ENCODE peak calls at places on chromosomes 16 and 17, in seven cellular contexts. R is OCI-LY7, L is SK-N-SH, A is GM23248, P is MM.1S, B is PC-3, U is hepatocyte. H is an unnamed sample.

GRCh38 chr17:14334261-14334860 is 33.5 kb downstream of the HS3ST3B1 start:
- DNase-seq in P (no peak), L (no peak), R (no peak), B (no peak), A (peak; percentile 35), U (no peak), H (no peak)

GRCh38 chr17:9893606-9894005 is 11.5 kb downstream of the RCVRN start:
- DNase-seq in P (no peak), L (no peak), A (peak; percentile 47), R (no peak), B (peak; percentile 44), U (no peak), H (no peak)

GRCh38 chr16:72085002-72085401 is 8.4 kb downstream of the TXNL4B start:
- DNase-seq in U (no peak), P (no peak), A (no peak), L (no peak), B (no peak), R (no peak), H (no peak)

GRCh38 chr17:77140878-77141767 is at the start of gene SEC14L1:
- DNase-seq in R (peak; percentile 82), B (peak; percentile 66), L (peak; percentile 89), A (peak; percentile 77), U (peak; percentile 66), P (peak; percentile 66), H (peak; percentile 79)

GRCh38 chr16:85913141-85913601 is 14.2 kb downstream of the IRF8 start:
- DNase-seq in P (no peak), L (no peak), R (no peak), B (no peak), U (no peak), A (no peak), H (peak; percentile 21)

GRCh38 chr16:81601008-81601428 is 156.4 kb downstream of the CMIP start:
- DNase-seq in R (no peak), A (peak; percentile 81), P (no peak), U (peak; percentile 46), B (peak; percentile 60), L (peak; percentile 49), H (no peak)

GRCh38 chr16:89053725-89054029 is 40.0 kb upstream of the ACSF3 start:
- DNase-seq in L (no peak), R (no peak), A (no peak), P (no peak), B (no peak), U (no peak), H (no peak)

GRCh38 chr17:39963826-39964225 is 1.0 kb downstream of the GSDMA start:
- DNase-seq in P (no peak), U (no peak), A (no peak), R (no peak), L (no peak), B (peak; percentile 74), H (no peak)

GRCh38 chr17:82060614-82061013 is 5.0 kb downstream of the DUS1L start:
- DNase-seq in R (no peak), L (no peak), P (no peak), U (no peak), B (no peak), A (no peak), H (no peak)

GRCh38 chr17:28955408-28955807 is 4.1 kb upstream of the PHF12 start:
- DNase-seq in B (no peak), A (no peak), L (no peak), R (no peak), U (no peak), P (no peak), H (no peak)

GRCh38 chr17:73469311-73469710 is 157.5 kb upstream of the CDC42EP4 start:
- DNase-seq in P (no peak), B (no peak), L (no peak), R (no peak), A (no peak), U (no peak), H (no peak)

GRCh38 chr17:51372345-51373004 is 112.1 kb downstream of the UTP18 start:
- DNase-seq in A (peak; percentile 68), L (no peak), B (peak; percentile 73), U (peak; percentile 29), P (peak; percentile 84), R (peak; percentile 94), H (peak; percentile 19)

GRCh38 chr17:48036693-48037035 is 933 bp downstream of the COPZ2 start:
- DNase-seq in L (no peak), B (no peak), P (no peak), A (no peak), U (no peak), R (no peak), H (no peak)

GRCh38 chr16:47160422-47160821 is 16.7 kb upstream of the NETO2 start:
- DNase-seq in R (no peak), A (no peak), L (no peak), B (no peak), U (no peak), P (no peak), H (no peak)

GRCh38 chr16:68760671-68761275 is 23.7 kb downstream of the CDH1 start:
- DNase-seq in A (peak; percentile 30), P (peak; percentile 84), R (peak; percentile 16), U (peak; percentile 42), L (no peak), B (peak; percentile 71), H (no peak)

GRCh38 chr17:14448816-14449215 is 147.9 kb downstream of the HS3ST3B1 start:
- DNase-seq in B (no peak), R (no peak), L (no peak), P (no peak), A (no peak), U (no peak), H (no peak)

GRCh38 chr16:3645108-3645503 is 9.4 kb upstream of the DNASE1 start:
- DNase-seq in L (no peak), U (no peak), R (no peak), A (no peak), P (no peak), B (no peak), H (no peak)

GRCh38 chr16:3642397-3643094 is 11.9 kb upstream of the DNASE1 start:
- DNase-seq in L (peak; percentile 91), B (peak; percentile 81), A (no peak), P (no peak), U (peak; percentile 88), R (no peak), H (no peak)

GRCh38 chr16:3643095-3643730 is 11.3 kb upstream of the DNASE1 start:
- DNase-seq in U (peak; percentile 4), A (no peak), L (peak; percentile 39), R (no peak), P (no peak), B (no peak), H (no peak)

GRCh38 chr16:3645504-3646347 is 8.8 kb upstream of the DNASE1 start:
- DNase-seq in U (peak; percentile 73), P (no peak), B (no peak), L (no peak), A (no peak), R (no peak), H (peak; percentile 83)

GRCh38 chr16:3646348-3646920 is 8.1 kb upstream of the DNASE1 start:
- DNase-seq in A (no peak), U (peak; percentile 87), R (no peak), B (peak; percentile 84), P (no peak), L (no peak), H (no peak)
- TF ChIP-seq EZH2phosphoT487 in A (no peak), U (no peak), R (no peak), B (no peak), P (no peak), L (no peak), H (no peak)

GRCh38 chr16:67655363-67655762 is 4.7 kb downstream of the ACD start:
- DNase-seq in B (no peak), L (no peak), U (no peak), R (no peak), A (no peak), P (no peak), H (no peak)

GRCh38 chr16:67654069-67654911 is 5.8 kb downstream of the ACD start:
- DNase-seq in B (no peak), P (no peak), U (no peak), A (no peak), L (no peak), R (no peak), H (no peak)

GRCh38 chr16:67652578-67653130 is 7.4 kb downstream of the ACD start:
- DNase-seq in A (peak; percentile 64), U (peak; percentile 67), B (peak; percentile 37), P (no peak), L (peak; percentile 95), R (no peak), H (peak; percentile 88)

GRCh38 chr16:67651847-67652246 is 6.9 kb downstream of the CARMIL2 start:
- DNase-seq in B (no peak), U (no peak), L (peak; percentile 39), R (no peak), P (no peak), A (no peak), H (no peak)

DNA sequence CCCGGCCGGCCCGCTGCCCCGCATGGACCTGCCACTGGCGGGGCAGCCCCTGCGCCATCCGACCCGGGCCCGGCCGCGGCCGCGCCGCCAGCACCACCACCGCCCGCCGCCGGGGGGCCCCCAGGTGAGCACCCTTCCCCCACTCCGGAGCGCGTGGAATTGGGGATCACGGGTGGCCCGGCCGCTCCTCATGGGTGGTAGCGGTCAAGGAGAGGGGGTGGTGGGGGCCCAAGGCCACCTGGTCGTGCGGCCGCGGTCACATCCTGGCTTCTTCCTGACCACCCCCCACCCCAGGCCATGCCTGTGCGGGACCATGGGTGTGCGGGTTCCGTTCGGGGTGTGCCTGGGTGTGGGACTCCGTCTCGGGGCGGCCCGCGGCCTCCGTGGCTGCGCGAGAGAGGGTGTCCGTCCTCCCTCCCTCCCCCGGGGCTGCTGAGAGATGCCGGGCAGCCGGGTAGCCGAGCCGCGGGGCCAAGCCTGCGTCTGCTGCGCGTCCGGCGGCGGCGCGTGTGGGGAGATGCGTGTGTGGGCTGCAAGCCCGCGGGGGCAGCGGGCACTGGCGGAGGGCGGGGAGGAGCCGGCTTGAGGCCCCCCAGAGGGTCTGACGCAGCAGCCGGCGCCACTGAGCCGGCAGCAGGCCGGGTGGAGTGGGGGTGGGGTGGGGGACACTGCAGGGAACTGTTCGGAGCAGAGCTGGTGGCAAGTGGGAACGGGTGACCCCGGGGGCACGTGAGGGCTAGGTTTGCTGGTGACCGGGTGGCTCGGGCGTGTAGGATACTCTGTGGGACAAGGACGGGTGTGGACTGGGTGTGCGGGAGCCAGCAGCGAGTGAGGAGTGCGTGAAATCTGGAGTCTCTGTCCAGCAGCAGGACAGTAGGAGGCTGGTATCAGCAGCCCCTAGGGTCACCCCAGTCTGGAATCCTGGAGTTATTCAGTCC is 6.7 kb downstream of the ACD start:
- DNase-seq in P (no peak), L (peak; percentile 89), R (no peak), U (peak; percentile 52), A (peak; percentile 66), B (no peak), H (peak; percentile 51)
- H3K4me3 ChIP-seq in P (no peak overlapping the region), L (peak overlapping the region; percentile 64), R (no peak overlapping the region), U (peak overlapping the region; percentile 45), A (peak overlapping the region; percentile 61), B (peak overlapping the region; percentile 68), H (peak overlapping the region; percentile 46)

GRCh38 chr16:50548659-50549560 is 714 bp downstream of the NKD1 start:
- DNase-seq in R (no peak), A (peak; percentile 59), B (no peak), P (no peak), L (peak; percentile 74), U (no peak), H (peak; percentile 10)
- H3K9me3 ChIP-seq in R (no peaks in the 10 kb centered on the region), A (no peaks in the 10 kb centered on the region), B (no peaks in the 10 kb centered on the region), P (no peaks in the 10 kb centered on the region), L (no peaks in the 10 kb centered on the region), U (no peaks in the 10 kb centered on the region), H (no peaks in the 10 kb centered on the region)

DNA sequence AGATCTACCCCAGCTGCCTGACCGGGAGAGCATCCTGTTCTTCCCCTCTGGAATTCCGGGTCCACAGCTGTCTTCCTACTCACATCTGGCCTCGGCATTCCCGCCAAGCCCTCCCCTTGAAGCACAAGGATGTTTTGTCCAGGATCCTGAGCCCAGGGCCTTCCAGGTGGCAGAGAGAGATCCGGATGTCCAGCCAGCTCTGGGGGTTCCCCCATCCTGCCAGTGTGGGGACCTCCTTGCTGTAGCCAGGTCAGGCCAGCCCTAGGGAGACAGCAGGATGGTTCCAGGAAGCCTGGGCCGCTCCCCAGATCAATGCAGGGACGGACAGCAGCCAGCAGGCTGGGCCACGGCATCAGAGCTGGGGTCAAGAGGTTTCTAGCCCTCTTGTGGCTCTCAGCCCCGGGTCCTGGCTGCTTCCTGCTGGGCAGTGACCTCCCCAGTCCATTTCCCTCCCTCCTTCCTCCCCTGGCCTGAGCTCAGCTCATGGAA is 55.3 kb downstream of the SOCS3 start:
- DNase-seq in P (no peak), R (no peak), A (no peak), U (no peak), B (no peak), L (no peak), H (no peak)
- TF ChIP-seq EZH2phosphoT487 in P (no peak), R (no peak), A (no peak), U (no peak), B (no peak), L (no peak), H (no peak)